ENCODE peak calls at places on chromosomes 7 and 10, in eight cellular contexts. X, R, M, J, V, U, O and W are unnamed samples.

GRCh38 chr7:80379034-80379433 is 132.8 kb downstream of the GNAT3 start:
- DNase-seq in U (no peak), V (no peak), M (no peak), R (peak), O (no peak), X (no peak), J (no peak), W (peak)

GRCh38 chr7:6258440-6259182 is 13.8 kb downstream of the CYTH3 start:
- DNase-seq in O (no peak), J (no peak), U (peak), V (no peak), X (no peak), M (no peak), R (peak), W (peak)

GRCh38 chr7:138105216-138105615 is 29.0 kb downstream of the AKR1D1 start:
- DNase-seq in V (no peak), U (no peak), R (no peak), O (no peak), X (no peak), M (no peak), J (no peak), W (no peak)

GRCh38 chr10:5776881-5777197 is 36.4 kb downstream of the GDI2 start:
- DNase-seq in X (no peak), R (peak), M (no peak), V (no peak), O (no peak), J (no peak), U (no peak), W (peak)

GRCh38 chr7:44338600-44338999 is 13.2 kb upstream of the CAMK2B start:
- DNase-seq in U (no peak), V (no peak), O (no peak), J (no peak), R (no peak), X (no peak), M (no peak), W (no peak)

GRCh38 chr7:80298201-80298600 is 163.6 kb downstream of the GNAI1 start:
- DNase-seq in X (no peak), M (no peak), R (no peak), U (no peak), J (no peak), O (no peak), V (no peak), W (no peak)

GRCh38 chr10:30765611-30766010 is 136.1 kb upstream of the LYZL2 start:
- DNase-seq in M (no peak), U (no peak), O (no peak), V (no peak), X (no peak), R (no peak), J (no peak), W (no peak)

GRCh38 chr10:677750-678661 is 11.5 kb downstream of the DIP2C start:
- DNase-seq in V (no peak), J (no peak), X (peak), O (no peak), M (no peak), R (no peak), U (peak), W (no peak)

GRCh38 chr7:135710417-135711138 is 17.4 kb downstream of the SLC13A4 start:
- DNase-seq in M (no peak), X (no peak), V (no peak), R (no peak), U (peak), J (no peak), O (no peak), W (no peak)

GRCh38 chr10:30114401-30114800 is 55.0 kb upstream of the JCAD start:
- DNase-seq in M (no peak), U (no peak), O (no peak), X (no peak), J (no peak), R (no peak), V (no peak), W (no peak)

GRCh38 chr10:108862691-108863350 is 1060.5 kb downstream of the XPNPEP1 start:
- DNase-seq in V (no peak), O (no peak), R (no peak), M (no peak), X (no peak), J (no peak), U (no peak), W (no peak)

GRCh38 chr7:153529651-153530165 is 522.5 kb upstream of the DPP6 start:
- DNase-seq in X (no peak), J (no peak), R (no peak), V (no peak), U (no peak), O (no peak), M (no peak), W (no peak)

GRCh38 chr7:18489624-18490023 is 5.9 kb upstream of the HDAC9 start:
- DNase-seq in U (no peak), J (no peak), X (no peak), R (no peak), M (no peak), O (no peak), V (no peak), W (no peak)

GRCh38 chr10:87632439-87632838 is 27.2 kb upstream of the PAPSS2 start:
- DNase-seq in M (no peak), X (no peak), U (no peak), R (no peak), J (no peak), V (no peak), O (no peak), W (no peak)
- TF ChIP-seq CTCF in M (no peak), X (no peak), U (no peak), R (no peak), J (no peak), V (no peak), O (no peak), W (no peak)

DNA sequence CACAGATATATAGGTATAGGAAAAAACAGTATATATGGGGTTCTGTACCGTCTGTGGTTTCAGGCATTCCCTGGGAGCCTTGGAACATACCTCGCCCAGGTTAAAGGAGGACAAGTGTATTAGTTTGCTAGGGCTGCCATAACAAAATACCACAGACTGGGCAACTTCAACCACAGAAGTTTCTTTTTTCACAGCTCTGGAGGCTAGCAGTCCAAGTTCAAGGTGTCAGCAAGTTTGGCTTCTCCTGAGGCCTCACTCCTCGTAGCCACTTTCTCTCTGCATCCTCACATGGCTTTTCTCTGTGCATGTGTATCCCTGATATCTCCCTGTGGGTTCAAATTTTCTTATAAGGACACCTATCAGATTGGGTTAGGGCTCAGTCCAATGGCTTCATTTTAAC is 189.1 kb downstream of the DNAH11 start:
- DNase-seq in M (no peak), J (no peak), X (no peak), R (no peak), O (no peak), U (no peak), V (no peak), W (no peak)
- TF ChIP-seq CTCF in M (no peak), J (no peak), X (no peak), R (no peak), O (no peak), U (no peak), V (no peak), W (no peak)

DNA sequence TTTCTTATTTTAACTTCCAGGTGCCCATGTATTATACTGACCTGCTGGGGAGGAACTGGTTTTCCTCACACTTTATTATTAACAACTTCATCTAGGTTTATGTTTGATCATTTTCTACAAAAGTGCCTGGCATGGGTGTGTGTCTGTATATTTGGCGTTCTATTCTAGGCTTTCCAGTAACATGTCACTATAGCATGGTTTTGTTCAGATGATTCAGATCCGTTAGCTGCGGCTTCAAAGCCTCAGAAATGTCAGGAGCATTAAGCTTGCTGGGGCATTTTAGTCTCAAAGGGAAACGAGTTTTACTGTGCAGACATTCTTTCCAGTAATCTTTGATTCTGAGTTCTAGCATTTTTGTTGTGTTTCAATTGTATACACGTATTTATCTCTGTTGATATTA is 2.3 kb downstream of the INPP5A start:
- DNase-seq in M (no peak), O (no peak), R (peak), U (no peak), V (peak), X (no peak), J (no peak), W (peak)
- TF ChIP-seq CTCF in M (no peak), O (no peak), R (no peak), U (no peak), V (no peak), X (no peak), J (no peak), W (no peak)

DNA sequence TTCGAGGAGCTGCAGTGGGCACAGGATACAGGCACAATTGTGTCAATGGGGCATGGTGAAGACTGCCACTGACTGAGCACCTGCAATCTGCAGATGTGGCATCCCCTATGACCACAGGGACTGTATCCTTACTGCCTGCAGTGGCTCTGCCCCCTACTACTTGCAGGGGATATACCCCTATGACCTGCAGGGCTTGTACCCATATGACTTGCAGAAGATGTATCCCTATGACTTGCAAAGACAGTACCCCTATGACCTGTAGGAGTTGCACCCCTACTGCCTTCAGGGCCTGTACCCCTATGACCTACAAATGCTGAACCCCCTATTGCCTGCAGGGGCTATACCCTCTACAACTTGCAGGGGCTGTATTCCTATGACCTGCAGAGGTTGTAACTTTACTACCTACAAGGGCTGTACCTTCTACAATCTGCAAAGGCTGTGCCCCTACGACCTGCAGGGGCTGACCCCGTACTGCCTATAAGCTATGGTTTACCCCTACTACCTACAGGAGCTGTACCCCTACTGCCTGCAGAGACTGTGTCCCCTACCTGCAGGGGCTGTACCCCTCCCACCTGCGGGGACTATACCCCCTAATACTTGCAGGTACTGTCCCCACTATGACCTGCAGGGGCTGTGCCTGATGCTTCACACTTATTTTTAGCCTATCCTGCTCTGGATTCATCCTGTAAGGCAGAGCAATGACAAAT is 65.9 kb upstream of the ADAM12 start:
- DNase-seq in U (no peak), V (no peak), M (no peak), R (no peak), O (no peak), X (no peak), J (no peak), W (no peak)
- TF ChIP-seq CTCF in U (no peak), V (no peak), M (no peak), R (no peak), O (no peak), X (no peak), J (no peak), W (no peak)

DNA sequence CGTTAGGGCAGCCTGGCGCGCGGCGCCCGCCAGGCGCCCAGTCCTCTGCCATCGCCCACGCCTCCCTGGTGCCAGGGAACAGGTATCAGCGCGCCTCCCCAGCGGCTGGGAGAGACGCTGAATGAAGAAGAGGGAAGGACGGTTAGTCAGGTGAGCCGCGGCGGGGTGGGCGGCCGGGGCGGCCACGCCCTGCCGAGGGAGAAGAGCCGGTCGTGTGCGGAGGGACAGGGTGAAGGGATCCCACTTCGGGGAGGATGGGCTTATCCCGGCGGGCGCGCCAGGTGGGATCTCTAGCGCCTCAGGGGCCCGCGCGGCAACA is 580 bp upstream of the ARL4A start:
- DNase-seq in O (no peak), U (no peak), J (no peak), X (no peak), R (no peak), M (no peak), V (no peak), W (no peak)
- TF ChIP-seq CTCF in O (peak), U (no peak), J (no peak), X (no peak), R (no peak), M (peak), V (no peak), W (no peak)

GRCh38 chr7:73340514-73340913 is 12.6 kb downstream of the FKBP6 start:
- DNase-seq in M (no peak), O (no peak), J (no peak), X (no peak), R (no peak), U (no peak), V (no peak), W (no peak)

GRCh38 chr7:73343671-73344380 is 15.9 kb downstream of the FKBP6 start:
- DNase-seq in R (no peak), X (no peak), J (no peak), V (no peak), O (no peak), U (no peak), M (no peak), W (no peak)

GRCh38 chr7:73341877-73342276 is 13.9 kb downstream of the FKBP6 start:
- DNase-seq in R (peak), J (no peak), M (no peak), V (no peak), U (peak), O (no peak), X (no peak), W (peak)

GRCh38 chr7:73345538-73345937 is 17.6 kb downstream of the FKBP6 start:
- DNase-seq in O (no peak), R (no peak), J (no peak), U (no peak), X (no peak), V (no peak), M (no peak), W (no peak)

DNA sequence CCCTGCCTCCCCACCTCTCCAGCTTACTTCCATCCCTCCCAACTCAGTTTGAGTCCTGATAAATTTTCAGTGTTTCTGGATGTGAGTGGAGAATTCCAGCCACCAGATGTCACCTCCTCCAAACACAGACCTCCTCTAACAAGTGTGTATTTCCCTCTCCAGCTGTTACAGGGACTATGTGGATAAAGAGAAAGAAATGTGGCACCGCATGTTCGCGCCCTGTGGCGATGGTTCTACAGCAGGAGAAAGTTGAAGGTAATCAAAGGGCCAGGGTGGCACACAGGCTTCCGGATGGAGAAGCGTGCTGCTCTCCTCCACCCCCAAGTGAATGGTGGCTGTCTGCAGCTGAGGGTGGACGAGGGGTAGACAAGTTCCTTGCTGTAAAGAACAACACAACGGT is 14.7 kb downstream of the FKBP6 start:
- DNase-seq in O (no peak), M (no peak), R (peak), X (no peak), V (no peak), U (no peak), J (peak), W (peak)
- TF ChIP-seq CTCF in O (peak), M (no peak), R (peak), X (peak), V (no peak), U (no peak), J (peak), W (peak)

GRCh38 chr7:42099076-42099836 is 137.8 kb downstream of the GLI3 start:
- DNase-seq in M (no peak), J (no peak), V (no peak), U (no peak), O (no peak), R (no peak), X (no peak), W (no peak)

GRCh38 chr7:42096262-42096661 is 140.7 kb downstream of the GLI3 start:
- DNase-seq in J (no peak), X (no peak), R (no peak), V (no peak), O (no peak), M (no peak), U (no peak), W (no peak)

GRCh38 chr7:42095791-42096190 is 141.2 kb downstream of the GLI3 start:
- DNase-seq in U (no peak), X (no peak), O (no peak), J (no peak), R (no peak), M (no peak), V (no peak), W (no peak)

GRCh38 chr7:42096681-42097637 is 140.1 kb downstream of the GLI3 start:
- DNase-seq in M (no peak), U (no peak), X (no peak), R (peak), V (no peak), J (peak), O (no peak), W (peak)

GRCh38 chr7:42097756-42098155 is 139.3 kb downstream of the GLI3 start:
- DNase-seq in U (no peak), O (no peak), J (no peak), X (no peak), R (peak), M (no peak), V (no peak), W (peak)
- TF ChIP-seq CTCF in U (no peak), O (peak), J (no peak), X (no peak), R (peak), M (no peak), V (no peak), W (peak)

DNA sequence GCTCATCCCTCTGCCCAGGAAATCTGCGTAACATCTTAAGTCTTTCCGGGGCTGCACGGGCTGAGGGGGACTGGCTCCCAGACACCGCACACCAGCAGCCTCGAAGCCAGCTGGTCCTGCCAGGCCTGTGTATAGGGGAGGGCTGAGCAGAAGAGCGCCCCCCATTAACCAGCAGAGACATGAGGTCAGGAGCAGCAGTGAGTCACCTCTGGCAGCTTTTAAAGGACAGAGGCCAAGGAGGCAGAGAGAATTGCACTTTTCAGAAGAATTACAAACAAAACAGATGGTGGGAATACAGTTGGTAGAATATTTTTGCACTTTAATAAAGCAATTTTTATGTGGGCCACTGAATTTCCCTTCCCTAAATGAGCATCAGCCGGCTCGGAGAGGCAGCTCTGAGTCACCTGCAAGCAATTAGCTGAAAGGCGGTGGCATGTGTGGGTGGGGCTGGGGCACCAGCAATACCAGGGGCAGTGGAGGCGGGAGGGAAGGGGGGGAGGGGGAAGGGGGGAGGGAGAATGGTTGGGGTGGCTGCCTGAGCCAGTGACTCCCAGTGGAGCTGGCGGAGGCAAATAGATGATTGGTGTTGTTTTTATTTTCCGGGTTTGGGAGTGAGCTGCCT is 39.1 kb downstream of the GOLGA7B start:
- DNase-seq in X (no peak), J (peak), V (peak), R (peak), O (peak), U (no peak), M (no peak), W (peak)
- TF ChIP-seq CTCF in X (no peak), J (no peak), V (no peak), R (no peak), O (no peak), U (no peak), M (no peak), W (no peak)

GRCh38 chr7:1095621-1096155 is 7.8 kb downstream of the GPER1 start:
- DNase-seq in J (no peak), M (no peak), X (no peak), O (no peak), U (no peak), R (no peak), V (no peak), W (no peak)
- TF ChIP-seq CTCF in J (no peak), M (no peak), X (no peak), O (no peak), U (no peak), R (no peak), V (no peak), W (no peak)